ENCODE peak calls at places on chromosomes 11 and 22, in seven cellular contexts. H, O, U, B, M, L and X are unnamed samples.

GRCh38 chr11:129191649-129192048 is 476 bp downstream of the ARHGAP32 start:
- DNase-seq in H (no peak), O (no peak), U (no peak), B (no peak), M (no peak), L (no peak), X (no peak)

GRCh38 chr22:49705631-49706352 is 121.9 kb downstream of the BRD1 start:
- DNase-seq in H (no peak), O (no peak), U (peak), B (no peak), M (no peak), L (no peak), X (no peak)

GRCh38 chr11:12787847-12788246 is 113.6 kb downstream of the TEAD1 start:
- DNase-seq in H (peak), O (no peak), U (no peak), B (peak), M (no peak), L (no peak), X (no peak)

GRCh38 chr11:57273448-57274058 is 36.5 kb upstream of the APLNR start:
- DNase-seq in H (no peak), O (no peak), U (no peak), B (no peak), M (no peak), L (no peak), X (no peak)

GRCh38 chr11:66843776-66844495 is 695 bp downstream of the RCE1 start:
- DNase-seq in H (peak), O (no peak), U (no peak), B (peak), M (no peak), L (no peak), X (no peak)

GRCh38 chr11:30346068-30346688 is 23.3 kb downstream of the ARL14EP start:
- DNase-seq in H (peak), O (no peak), U (no peak), B (peak), M (peak), L (no peak), X (peak)

GRCh38 chr11:94880216-94880615 is 93.1 kb downstream of the CWC15 start:
- DNase-seq in H (peak), O (no peak), U (no peak), B (no peak), M (peak), L (no peak), X (no peak)

GRCh38 chr11:45285931-45286632 is at the start of gene SYT13:
- DNase-seq in H (no peak), O (peak), U (no peak), B (no peak), M (no peak), L (no peak), X (no peak)

GRCh38 chr22:45125198-45125597 is 38.5 kb upstream of the NUP50 start:
- DNase-seq in H (peak), O (no peak), U (no peak), B (peak), M (no peak), L (no peak), X (no peak)

GRCh38 chr11:106473089-106473722 is 395.7 kb downstream of the AASDHPPT start:
- DNase-seq in H (peak), O (no peak), U (no peak), B (peak), M (no peak), L (no peak), X (no peak)

GRCh38 chr11:1760351-1761109 is 3.2 kb downstream of the CTSD start:
- DNase-seq in H (peak), O (peak), U (peak), B (peak), M (peak), L (no peak), X (peak)

GRCh38 chr11:72441647-72442267 is 7.4 kb upstream of the CLPB start:
- DNase-seq in H (peak), O (no peak), U (no peak), B (peak), M (no peak), L (no peak), X (peak)

GRCh38 chr11:114160884-114161283 is 101.4 kb downstream of the ZBTB16 start:
- DNase-seq in H (no peak), O (no peak), U (no peak), B (no peak), M (no peak), L (no peak), X (no peak)

GRCh38 chr11:7543302-7543701 is 29.5 kb downstream of the PPFIBP2 start:
- DNase-seq in H (no peak), O (no peak), U (no peak), B (no peak), M (no peak), L (no peak), X (no peak)

GRCh38 chr11:122776546-122776945 is 61.8 kb upstream of the CRTAM start:
- DNase-seq in H (no peak), O (no peak), U (no peak), B (no peak), M (no peak), L (no peak), X (no peak)

GRCh38 chr11:2990617-2991476 is 1.3 kb downstream of the NAP1L4 start:
- DNase-seq in H (peak), O (no peak), U (no peak), B (no peak), M (no peak), L (peak), X (no peak)

GRCh38 chr11:48011125-48012050 is 31.0 kb downstream of the PTPRJ start:
- DNase-seq in H (no peak), O (no peak), U (no peak), B (no peak), M (no peak), L (no peak), X (no peak)

GRCh38 chr11:118789501-118790356 is 1.2 kb downstream of the DDX6 start:
- DNase-seq in H (peak), O (no peak), U (no peak), B (peak), M (no peak), L (peak), X (no peak)

GRCh38 chr22:17258015-17258827 is 39.0 kb upstream of the ADA2 start:
- DNase-seq in H (peak), O (no peak), U (peak), B (peak), M (no peak), L (peak), X (peak)

GRCh38 chr11:1104411-1105182 is 29.9 kb downstream of the MUC2 start:
- DNase-seq in H (no peak), O (no peak), U (no peak), B (no peak), M (no peak), L (no peak), X (no peak)

GRCh38 chr11:112525270-112525669 is 264.6 kb upstream of the PLET1 start:
- DNase-seq in H (peak), O (peak), U (peak), B (peak), M (no peak), L (no peak), X (no peak)